ENCODE peak calls at places on chromosomes 1 and 21, in ten cellular contexts. L, G, T, A, O, H, J, F, W and P are unnamed samples.

GRCh38 chr1:18734461-18735368 is 104.1 kb downstream of the PAX7 start:
- DNase-seq in L (no peak), G (no peak), T (no peak), A (no peak), O (no peak), H (no peak), J (no peak), F (no peak), W (no peak), P (no peak)

GRCh38 chr1:31591425-31592093 is 15.2 kb downstream of the TINAGL1 start:
- DNase-seq in L (no peak), G (no peak), T (peak; percentile 60), A (no peak), O (peak; percentile 71), H (no peak), J (no peak), F (no peak), W (no peak), P (no peak)

GRCh38 chr1:91760487-91760886 is 125.5 kb downstream of the TGFBR3 start:
- DNase-seq in L (no peak), G (no peak), T (no peak), A (no peak), O (no peak), H (no peak), J (no peak), F (no peak), W (no peak), P (no peak)

GRCh38 chr1:150235436-150235851 is 468 bp downstream of the ANP32E start:
- DNase-seq in L (no peak), G (peak; percentile 63), T (no peak), A (no peak), O (peak; percentile 13), H (no peak), J (no peak), F (no peak), W (peak; percentile 16), P (no peak)

GRCh38 chr1:2468041-2468472 is 8.0 kb upstream of the PLCH2 start:
- DNase-seq in L (no peak), G (peak; percentile 33), T (no peak), A (no peak), O (peak; percentile 25), H (no peak), J (no peak), F (no peak), W (peak; percentile 86), P (no peak)

GRCh38 chr1:234559152-234559916 is 50.6 kb downstream of the IRF2BP2 start:
- DNase-seq in L (no peak), G (no peak), T (peak; percentile 72), A (no peak), O (no peak), H (no peak), J (no peak), F (peak; percentile 78), W (no peak), P (no peak)

GRCh38 chr1:113714606-113715269 is 44.5 kb downstream of the PHTF1 start:
- DNase-seq in L (no peak), G (no peak), T (no peak), A (no peak), O (no peak), H (no peak), J (no peak), F (no peak), W (no peak), P (no peak)

GRCh38 chr1:206117151-206117948 is at the start of gene AVPR1B:
- DNase-seq in L (peak; percentile 28), G (no peak), T (peak; percentile 91), A (no peak), O (no peak), H (no peak), J (no peak), F (no peak), W (peak; percentile 79), P (no peak)

GRCh38 chr1:206898089-206898908 is 1.1 kb downstream of the IL24 start:
- DNase-seq in L (no peak), G (no peak), T (no peak), A (no peak), O (no peak), H (no peak), J (peak; percentile 19), F (no peak), W (no peak), P (no peak)

GRCh38 chr1:179876289-179876715 is 1.3 kb downstream of the TOR1AIP2 start:
- DNase-seq in L (peak; percentile 16), G (peak; percentile 14), T (no peak), A (no peak), O (peak; percentile 35), H (no peak), J (no peak), F (no peak), W (no peak), P (no peak)

GRCh38 chr1:227739636-227740035 is 4.4 kb downstream of the SNAP47 start:
- DNase-seq in L (no peak), G (no peak), T (no peak), A (no peak), O (no peak), H (no peak), J (no peak), F (no peak), W (no peak), P (no peak)

GRCh38 chr1:41044197-41044596 is 22.7 kb upstream of the SLFNL1 start:
- DNase-seq in L (no peak), G (no peak), T (no peak), A (no peak), O (no peak), H (no peak), J (no peak), F (no peak), W (no peak), P (no peak)

GRCh38 chr1:64483711-64484454 is 14.0 kb downstream of the CACHD1 start:
- DNase-seq in L (no peak), G (no peak), T (no peak), A (no peak), O (no peak), H (no peak), J (no peak), F (no peak), W (no peak), P (no peak)

GRCh38 chr1:14687147-14687546 is 88.7 kb downstream of the KAZN start:
- DNase-seq in L (no peak), G (no peak), T (no peak), A (no peak), O (no peak), H (no peak), J (no peak), F (no peak), W (no peak), P (no peak)

GRCh38 chr21:26457817-26458216 is 115.3 kb downstream of the CYYR1 start:
- DNase-seq in L (no peak), G (no peak), T (no peak), A (no peak), O (no peak), H (no peak), J (no peak), F (no peak), W (no peak), P (no peak)

GRCh38 chr1:75992312-75992711 is 60.1 kb upstream of the ASB17 start:
- DNase-seq in L (no peak), G (no peak), T (no peak), A (no peak), O (no peak), H (no peak), J (peak; percentile 23), F (no peak), W (no peak), P (no peak)

GRCh38 chr1:58895082-58895481 is 111.2 kb upstream of the JUN start:
- DNase-seq in L (no peak), G (no peak), T (no peak), A (no peak), O (no peak), H (no peak), J (no peak), F (no peak), W (no peak), P (no peak)

GRCh38 chr1:40036574-40036973 is 4.0 kb upstream of the CAP1 start:
- DNase-seq in L (peak; percentile 80), G (no peak), T (peak; percentile 93), A (peak; percentile 53), O (no peak), H (no peak), J (peak; percentile 73), F (no peak), W (no peak), P (no peak)

GRCh38 chr1:178612261-178612660 is 99.4 kb downstream of the TEX35 start:
- DNase-seq in L (no peak), G (no peak), T (no peak), A (peak; percentile 25), O (no peak), H (no peak), J (peak; percentile 38), F (no peak), W (no peak), P (no peak)

GRCh38 chr1:116772648-116773045 is 18.4 kb downstream of the CD2 start:
- DNase-seq in L (no peak), G (no peak), T (no peak), A (peak; percentile 71), O (no peak), H (no peak), J (no peak), F (no peak), W (no peak), P (no peak)

GRCh38 chr1:178371236-178371635 is 125.5 kb downstream of the CLEC20A start:
- DNase-seq in L (no peak), G (no peak), T (peak; percentile 74), A (no peak), O (no peak), H (no peak), J (peak; percentile 32), F (no peak), W (peak; percentile 11), P (no peak)

GRCh38 chr1:97943354-97943753 is 22.5 kb upstream of the DPYD start:
- DNase-seq in L (no peak), G (no peak), T (no peak), A (peak; percentile 52), O (no peak), H (no peak), J (peak; percentile 41), F (no peak), W (no peak), P (no peak)